ENCODE peak calls at places on chromosomes 11 and 22, in four cellular contexts. S is A549, H is epithelial cell of esophagus, L is Peyer's patch. P is an unnamed sample.

GRCh38 chr11:67347964-67348749 is 5.2 kb downstream of the POLD4 start:
- DNase-seq in S (peak), H (no peak), L (no peak), P (no peak)

GRCh38 chr11:71418643-71419042 is 29.6 kb downstream of the DHCR7 start:
- DNase-seq in H (no peak), S (no peak), L (peak), P (no peak)

GRCh38 chr11:3853935-3854659 is 1.4 kb upstream of the STIM1 start:
- DNase-seq in S (no peak), H (peak), L (peak), P (no peak)

GRCh38 chr22:26648761-26649363 is 8.5 kb upstream of the MIAT start:
- DNase-seq in L (no peak), H (peak), S (no peak), P (no peak)

GRCh38 chr11:6657346-6657745 is 1.7 kb upstream of the DCHS1 start:
- DNase-seq in S (no peak), H (no peak), L (no peak), P (no peak)

GRCh38 chr11:19632435-19632834 is 80.2 kb upstream of the NAV2 start:
- DNase-seq in H (peak), L (no peak), S (no peak), P (no peak)

GRCh38 chr11:74248469-74248868 is 63.0 kb downstream of the P4HA3 start:
- DNase-seq in S (no peak), L (no peak), H (no peak), P (no peak)

GRCh38 chr22:38460367-38460952 is 5.5 kb upstream of the KCNJ4 start:
- DNase-seq in H (no peak), L (no peak), S (no peak), P (no peak)

GRCh38 chr22:37123649-37124048 is 14.1 kb upstream of the TMPRSS6 start:
- DNase-seq in L (no peak), H (no peak), S (no peak), P (no peak)

GRCh38 chr11:121907379-121907778 is 208.6 kb downstream of the BLID start:
- DNase-seq in H (no peak), L (no peak), S (no peak), P (no peak)

GRCh38 chr11:4673781-4674180 is 23.9 kb downstream of the OR51E2 start:
- DNase-seq in L (no peak), S (no peak), H (no peak), P (no peak)

GRCh38 chr11:117020287-117020686 is 77.9 kb downstream of the SIK3 start:
- DNase-seq in H (no peak), S (no peak), L (peak), P (no peak)

P was measured in HCT116.